ENCODE peak calls at places on chromosomes 6 and 20, in seven cellular contexts. W is psoas muscle, U is HCT116, Z is AG04450, I is heart left ventricle, A is right atrium auricular region, N is keratinocyte. V is an unnamed sample.

GRCh38 chr20:22825076-22825475 is 210.0 kb upstream of the SSTR4 start:
- DNase-seq in Z (no peak), U (no peak), N (no peak), A (no peak), I (no peak), W (no peak), V (no peak)

GRCh38 chr6:157020398-157021266 is 243.5 kb downstream of the ARID1B start:
- DNase-seq in Z (no peak), U (peak), W (peak), I (no peak), N (no peak), A (peak), V (no peak)

GRCh38 chr6:13436691-13437568 is 50.5 kb downstream of the GFOD1 start:
- DNase-seq in W (no peak), U (no peak), I (no peak), A (no peak), N (no peak), Z (no peak), V (peak)

GRCh38 chr6:105257350-105257749 is 77.5 kb upstream of the POPDC3 start:
- DNase-seq in N (no peak), A (no peak), U (no peak), W (no peak), Z (no peak), I (no peak), V (no peak)

GRCh38 chr20:43583982-43584432 is 6.7 kb upstream of the IFT52 start:
- DNase-seq in I (peak), W (peak), A (peak), U (no peak), Z (peak), N (no peak), V (peak)

GRCh38 chr20:44642203-44643153 is 9.0 kb downstream of the ADA start:
- DNase-seq in W (peak), Z (peak), A (peak), U (no peak), I (peak), N (no peak), V (no peak)

GRCh38 chr6:158060447-158061360 is 79.0 kb downstream of the SYNJ2 start:
- DNase-seq in W (peak), Z (peak), I (peak), N (peak), U (no peak), A (peak), V (peak)

GRCh38 chr20:4740774-4741431 is 19.2 kb downstream of the PRND start:
- DNase-seq in U (peak), N (no peak), A (no peak), I (no peak), Z (no peak), W (peak), V (no peak)

GRCh38 chr6:44397424-44398169 is 10.1 kb downstream of the CDC5L start:
- DNase-seq in A (no peak), U (no peak), I (no peak), Z (no peak), W (no peak), N (no peak), V (no peak)

GRCh38 chr6:33273924-33274902 is 2.3 kb downstream of the RPS18 start:
- DNase-seq in A (no peak), W (no peak), U (no peak), N (no peak), Z (no peak), I (no peak), V (no peak)

GRCh38 chr6:33272358-33273128 is 668 bp downstream of the RPS18 start:
- DNase-seq in Z (no peak), N (no peak), A (no peak), W (no peak), I (no peak), U (no peak), V (no peak)

GRCh38 chr6:33271098-33271607 is 523 bp downstream of the VPS52 start:
- DNase-seq in U (no peak), W (no peak), N (no peak), Z (no peak), I (no peak), A (no peak), V (no peak)

GRCh38 chr6:33271608-33272357 is at the start of the genes RPS18 and VPS52:
- DNase-seq in Z (peak), I (peak), A (peak), U (peak), W (peak), N (peak), V (peak)

DNA sequence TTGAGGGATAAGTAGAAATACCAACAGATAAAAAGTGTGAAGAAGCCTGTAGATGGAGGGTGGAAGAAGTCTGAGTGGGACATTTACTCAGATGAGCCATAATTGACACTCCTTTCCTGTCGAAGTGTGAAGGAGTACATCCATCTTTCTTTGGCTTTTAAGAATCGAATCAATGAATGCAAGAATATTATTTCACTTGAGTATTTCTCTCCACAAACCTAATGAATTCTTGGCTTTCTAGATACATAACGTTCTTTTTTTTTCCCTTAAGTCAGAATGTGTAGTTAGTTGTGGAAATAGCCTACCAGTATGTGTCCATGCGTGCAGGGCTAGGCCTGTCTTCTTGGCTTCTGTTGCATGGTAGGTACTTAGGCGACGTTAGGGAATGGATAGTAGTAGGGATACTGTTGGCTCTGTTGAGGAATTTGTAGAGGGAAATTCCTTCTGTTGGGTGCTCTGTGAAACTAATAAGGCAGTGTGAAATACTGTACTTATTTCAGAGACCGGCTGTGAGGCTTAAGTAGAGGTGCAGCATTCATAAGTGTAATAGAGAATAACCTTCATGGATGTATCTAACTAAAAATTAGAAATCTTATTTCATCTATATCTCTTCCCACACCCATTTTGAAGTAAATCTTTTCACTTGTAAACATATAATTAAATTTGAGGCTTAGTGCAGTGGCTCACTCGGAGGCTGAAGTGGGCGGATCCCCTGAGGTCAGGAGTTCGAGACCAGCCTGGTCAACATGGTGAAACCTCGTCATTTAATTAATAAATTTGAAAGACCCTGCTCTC is 1.5 kb downstream of the RPS18 start:
- DNase-seq in W (no peak), N (no peak), U (no peak), A (no peak), I (no peak), Z (no peak), V (no peak)
- H3K4me3 ChIP-seq in W (peak), N (peak), U (peak), A (peak), I (no peak), Z (peak), V (peak)

GRCh38 chr6:169428532-169428931 is 174.9 kb upstream of the THBS2 start:
- DNase-seq in I (no peak), W (no peak), N (no peak), Z (no peak), U (no peak), A (no peak), V (no peak)
- H3K27ac ChIP-seq in I (peak), W (no peak), N (no peak), Z (peak), U (no peak), A (peak), V (peak)

GRCh38 chr6:88184921-88185320 is 18.8 kb upstream of the CNR1 start:
- DNase-seq in U (no peak), I (no peak), W (no peak), Z (no peak), A (no peak), N (no peak), V (no peak)
- TF ChIP-seq CTCF in U (no peak), I (no peak), W (no peak), Z (no peak), A (no peak), N (no peak), V (no peak)

DNA sequence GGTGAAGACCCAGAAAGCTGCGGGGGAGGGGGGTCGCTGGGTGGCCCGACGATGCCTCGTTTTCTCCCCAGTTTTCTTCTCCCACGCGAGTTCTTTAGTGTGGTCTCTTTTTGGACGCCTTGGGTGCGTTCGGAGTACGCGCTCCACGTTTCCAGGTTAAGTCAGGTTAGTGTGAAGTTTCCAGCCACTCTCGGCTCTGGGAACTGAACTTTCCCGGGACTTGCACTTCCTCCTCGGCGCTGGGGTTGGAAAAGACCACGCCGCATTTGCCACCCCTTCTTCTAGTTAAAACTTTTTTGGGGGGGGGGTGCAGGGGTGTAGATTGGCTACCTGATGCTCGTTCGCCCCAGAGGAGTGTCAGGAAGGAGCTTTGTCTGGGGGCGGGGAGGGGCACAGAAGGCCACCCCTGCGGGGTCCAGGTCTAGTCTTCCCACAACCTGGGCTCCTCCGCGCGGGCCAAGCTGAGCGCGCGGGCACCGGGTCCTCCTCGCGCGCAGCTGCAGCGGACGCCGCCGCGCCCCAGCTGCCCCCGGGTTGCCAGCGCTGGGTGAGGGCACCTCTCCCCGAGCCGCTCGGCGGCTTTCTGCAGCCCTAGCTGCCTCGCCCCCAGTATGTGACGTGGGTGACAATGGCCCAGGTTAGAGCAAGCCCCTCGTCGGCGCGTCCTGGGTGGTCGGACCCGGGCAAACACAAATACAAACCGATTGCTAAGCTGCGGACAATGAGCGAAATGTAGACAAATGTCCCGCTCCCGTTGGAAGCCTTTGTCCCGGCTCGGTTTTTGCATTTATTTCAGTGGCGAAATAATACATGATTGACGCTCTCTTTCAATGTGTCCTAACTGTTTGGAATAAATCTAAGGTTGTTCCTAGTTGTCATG is 1.7 kb upstream of the NKX2-2 start:
- DNase-seq in I (no peak), W (no peak), Z (no peak), U (no peak), N (no peak), A (no peak), V (peak)
- H3K4me3 ChIP-seq in I (no peak), W (no peak), Z (no peak), U (no peak), N (no peak), A (no peak), V (peak)

GRCh38 chr6:143333749-143334520 is 116.6 kb downstream of the ADAT2 start:
- DNase-seq in Z (no peak), W (no peak), U (no peak), I (no peak), A (no peak), N (peak), V (no peak)
- H3K27ac ChIP-seq in Z (no peak), W (no peak), U (no peak), I (no peak), A (no peak), N (peak), V (no peak)

DNA sequence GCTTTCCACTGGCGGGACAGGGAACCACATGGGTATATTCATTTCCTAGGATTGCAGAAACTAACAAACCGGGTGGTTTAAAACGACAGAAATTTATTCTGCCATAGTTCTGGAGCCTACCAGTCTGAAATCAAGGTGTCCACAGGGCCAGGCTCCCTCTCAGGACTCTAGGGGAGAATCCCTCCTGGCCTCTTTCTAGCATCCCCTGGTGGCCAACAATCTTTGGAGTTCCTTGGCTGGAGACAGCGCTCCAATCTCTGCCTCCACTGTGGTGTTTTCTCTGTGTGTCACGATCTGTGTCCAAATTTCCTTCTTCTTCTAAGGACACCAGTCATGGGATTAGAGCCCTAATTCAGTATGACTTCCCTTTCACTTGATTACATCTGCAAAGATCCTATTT is 95.0 kb downstream of the SCML4 start:
- DNase-seq in I (no peak), A (no peak), W (no peak), Z (no peak), U (no peak), N (no peak), V (no peak)
- TF ChIP-seq CTCF in I (no peak), A (no peak), W (no peak), Z (peak), U (peak), N (peak), V (no peak)

DNA sequence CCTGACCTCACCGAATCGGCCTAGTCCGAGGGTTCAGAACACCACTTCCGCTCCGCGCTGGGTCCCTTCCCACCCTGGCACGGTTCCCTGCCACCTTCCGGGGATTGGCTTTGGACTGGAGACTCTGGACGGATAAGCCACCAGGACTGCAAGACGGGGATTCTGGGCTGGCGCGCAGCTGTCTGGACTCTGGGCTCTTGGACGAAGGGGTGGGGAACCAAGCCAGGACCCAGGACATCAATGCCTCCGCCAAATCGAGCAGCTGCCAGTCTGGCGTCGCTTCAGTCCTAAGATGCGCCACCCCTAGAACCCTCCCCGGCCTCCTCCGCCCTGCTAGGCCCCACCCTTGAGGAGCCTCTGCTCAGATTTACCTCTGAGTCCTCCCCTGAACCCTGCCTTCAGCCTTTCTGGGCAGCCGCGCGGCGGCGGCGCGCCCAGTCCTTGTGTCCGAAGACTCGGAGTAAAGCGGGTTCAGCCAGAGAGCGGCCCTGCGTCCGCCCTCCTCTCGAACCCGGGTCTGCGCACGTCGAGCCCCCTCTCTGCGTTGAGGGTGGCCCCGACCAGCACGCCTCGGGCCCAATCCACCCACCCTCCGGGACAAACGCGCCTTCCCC is 1.2 kb downstream of the KCNK17 start:
- DNase-seq in W (no peak), A (peak), I (peak), Z (no peak), N (no peak), U (no peak), V (no peak)
- H3K4me3 ChIP-seq in W (peak), A (peak), I (peak), Z (no peak), N (no peak), U (no peak), V (peak)

DNA sequence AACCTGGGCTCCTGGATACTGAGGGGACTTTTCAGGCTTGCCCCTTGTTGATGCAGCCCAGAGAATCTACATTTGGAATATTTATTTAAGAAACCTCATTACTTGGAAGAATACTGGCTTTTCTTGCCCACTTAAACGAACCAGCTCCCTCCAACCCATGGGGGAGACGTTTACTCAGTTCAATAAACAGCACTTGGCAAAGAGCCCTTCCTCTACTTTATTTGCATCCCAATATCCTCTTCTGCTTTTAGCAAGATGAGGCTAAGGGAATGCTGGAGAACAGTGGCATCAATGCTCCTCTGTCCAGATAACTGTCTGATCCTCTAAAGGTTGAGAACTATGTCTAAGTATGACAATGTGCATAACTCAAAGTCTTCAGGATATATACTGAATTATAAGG is 22.2 kb downstream of the PTPRK start:
- DNase-seq in U (no peak), A (no peak), W (no peak), Z (no peak), I (no peak), N (no peak), V (no peak)
- H3K27ac ChIP-seq in U (no peak), A (no peak), W (no peak), Z (no peak), I (no peak), N (no peak), V (no peak)

V was measured in coronary artery.